ENCODE peak calls at places on chromosomes 7 and 10, in six cellular contexts. V, J, C, A, M and E are unnamed samples.

GRCh38 chr7:69134316-69134715 is 464.0 kb upstream of the AUTS2 start:
- DNase-seq in V (no peak), J (no peak), C (no peak), A (no peak), M (no peak), E (no peak)

GRCh38 chr7:27242580-27243339 is at the start of gene EVX1:
- DNase-seq in V (no peak), J (no peak), C (peak; percentile 21), A (no peak), M (peak; percentile 78), E (no peak)

GRCh38 chr7:144785491-144785890 is 50.4 kb downstream of the TPK1 start:
- DNase-seq in V (no peak), J (no peak), C (no peak), A (no peak), M (no peak), E (no peak)

GRCh38 chr7:94043299-94043698 is 39.1 kb upstream of the BET1 start:
- DNase-seq in V (no peak), J (no peak), C (peak; percentile 88), A (peak; percentile 64), M (no peak), E (no peak)

GRCh38 chr7:51160990-51161615 is 155.5 kb downstream of the COBL start:
- DNase-seq in V (peak; percentile 4), J (peak; percentile 59), C (peak; percentile 78), A (peak; percentile 87), M (peak; percentile 67), E (peak; percentile 57)

GRCh38 chr10:29895436-29895835 is 163.9 kb downstream of the JCAD start:
- DNase-seq in V (no peak), J (no peak), C (peak; percentile 93), A (peak; percentile 91), M (no peak), E (no peak)

GRCh38 chr7:100952641-100953040 is 3.3 kb downstream of the MUC3A start:
- DNase-seq in V (no peak), J (no peak), C (no peak), A (no peak), M (no peak), E (no peak)

GRCh38 chr7:117621075-117621474 is 141.2 kb downstream of the CFTR start:
- DNase-seq in V (no peak), J (no peak), C (no peak), A (no peak), M (no peak), E (no peak)

GRCh38 chr7:70833726-70834125 is 298.2 kb upstream of the GALNT17 start:
- DNase-seq in V (no peak), J (no peak), C (peak; percentile 55), A (peak; percentile 34), M (no peak), E (no peak)

GRCh38 chr7:49367072-49367471 is 406.4 kb upstream of the VWC2 start:
- DNase-seq in V (no peak), J (no peak), C (no peak), A (no peak), M (no peak), E (no peak)